ENCODE peak calls at places on chromosomes 1 and 21, in five cellular contexts. One of them, this sample, is unnamed.

GRCh38 chr1:203422656-203423055 is 53.0 kb upstream of the PRELP start:
- DNase-seq in activated CD8-positive, alpha-beta memory T cell treated with anti-CD3 and anti-CD28 coated beads, Interleukin-2, amount 50 U/mL, for 48 hours: no peak
- DNase-seq in nucleus accumbens: no peak
- DNase-seq in NCI-H1105: no peak
- DNase-seq in kidney tubule cell: no peak
- DNase-seq in this sample: no peak

GRCh38 chr1:27868932-27869718 is 3.2 kb upstream of the THEMIS2 start:
- DNase-seq in activated CD8-positive, alpha-beta memory T cell treated with anti-CD3 and anti-CD28 coated beads, Interleukin-2, amount 50 U/mL, for 48 hours: peak; percentile 78
- DNase-seq in nucleus accumbens: no peak
- DNase-seq in NCI-H1105: no peak
- DNase-seq in kidney tubule cell: no peak
- DNase-seq in this sample: no peak

GRCh38 chr1:89608627-89609338 is 24.1 kb upstream of the LRRC8C start:
- DNase-seq in activated CD8-positive, alpha-beta memory T cell treated with anti-CD3 and anti-CD28 coated beads, Interleukin-2, amount 50 U/mL, for 48 hours: peak; percentile 87
- DNase-seq in nucleus accumbens: no peak
- DNase-seq in NCI-H1105: no peak
- DNase-seq in kidney tubule cell: no peak
- DNase-seq in this sample: no peak

GRCh38 chr1:228377664-228378452 is 28.8 kb downstream of the TRIM11 start:
- DNase-seq in activated CD8-positive, alpha-beta memory T cell treated with anti-CD3 and anti-CD28 coated beads, Interleukin-2, amount 50 U/mL, for 48 hours: no peak
- DNase-seq in nucleus accumbens: no peak
- DNase-seq in NCI-H1105: no peak
- DNase-seq in kidney tubule cell: peak; percentile 23
- DNase-seq in this sample: no peak

GRCh38 chr1:18764362-18764761 is 95.1 kb downstream of the TAS1R2 start:
- DNase-seq in activated CD8-positive, alpha-beta memory T cell treated with anti-CD3 and anti-CD28 coated beads, Interleukin-2, amount 50 U/mL, for 48 hours: no peak
- DNase-seq in nucleus accumbens: no peak
- DNase-seq in NCI-H1105: no peak
- DNase-seq in kidney tubule cell: no peak
- DNase-seq in this sample: no peak

GRCh38 chr1:154524881-154525280 is 22.7 kb upstream of the SHE start:
- DNase-seq in activated CD8-positive, alpha-beta memory T cell treated with anti-CD3 and anti-CD28 coated beads, Interleukin-2, amount 50 U/mL, for 48 hours: no peak
- DNase-seq in nucleus accumbens: no peak
- DNase-seq in NCI-H1105: no peak
- DNase-seq in kidney tubule cell: no peak
- DNase-seq in this sample: no peak

GRCh38 chr1:72586023-72586685 is 303.8 kb upstream of the NEGR1 start:
- DNase-seq in activated CD8-positive, alpha-beta memory T cell treated with anti-CD3 and anti-CD28 coated beads, Interleukin-2, amount 50 U/mL, for 48 hours: no peak
- DNase-seq in nucleus accumbens: no peak
- DNase-seq in NCI-H1105: no peak
- DNase-seq in kidney tubule cell: no peak
- DNase-seq in this sample: no peak

GRCh38 chr1:9080704-9081291 is 11.4 kb upstream of the SLC2A5 start:
- DNase-seq in activated CD8-positive, alpha-beta memory T cell treated with anti-CD3 and anti-CD28 coated beads, Interleukin-2, amount 50 U/mL, for 48 hours: no peak
- DNase-seq in nucleus accumbens: no peak
- DNase-seq in NCI-H1105: no peak
- DNase-seq in kidney tubule cell: peak; percentile 37
- DNase-seq in this sample: no peak

GRCh38 chr1:246624091-246624490 is 57.8 kb downstream of the CNST start:
- DNase-seq in activated CD8-positive, alpha-beta memory T cell treated with anti-CD3 and anti-CD28 coated beads, Interleukin-2, amount 50 U/mL, for 48 hours: no peak
- DNase-seq in nucleus accumbens: no peak
- DNase-seq in NCI-H1105: no peak
- DNase-seq in kidney tubule cell: no peak
- DNase-seq in this sample: no peak

GRCh38 chr1:243280571-243281129 is 24.8 kb downstream of the SDCCAG8 start:
- DNase-seq in activated CD8-positive, alpha-beta memory T cell treated with anti-CD3 and anti-CD28 coated beads, Interleukin-2, amount 50 U/mL, for 48 hours: no peak
- DNase-seq in nucleus accumbens: no peak
- DNase-seq in NCI-H1105: no peak
- DNase-seq in kidney tubule cell: peak; percentile 10
- DNase-seq in this sample: no peak

GRCh38 chr1:87683557-87683956 is 354.9 kb downstream of the LMO4 start:
- DNase-seq in activated CD8-positive, alpha-beta memory T cell treated with anti-CD3 and anti-CD28 coated beads, Interleukin-2, amount 50 U/mL, for 48 hours: no peak
- DNase-seq in nucleus accumbens: no peak
- DNase-seq in NCI-H1105: peak; percentile 58
- DNase-seq in kidney tubule cell: peak; percentile 6
- DNase-seq in this sample: no peak

GRCh38 chr1:51422367-51423097 is 92.2 kb upstream of the TTC39A start:
- DNase-seq in activated CD8-positive, alpha-beta memory T cell treated with anti-CD3 and anti-CD28 coated beads, Interleukin-2, amount 50 U/mL, for 48 hours: no peak
- DNase-seq in nucleus accumbens: no peak
- DNase-seq in NCI-H1105: no peak
- DNase-seq in kidney tubule cell: no peak
- DNase-seq in this sample: no peak

GRCh38 chr1:201072149-201072548 is 40.1 kb downstream of the CACNA1S start:
- DNase-seq in activated CD8-positive, alpha-beta memory T cell treated with anti-CD3 and anti-CD28 coated beads, Interleukin-2, amount 50 U/mL, for 48 hours: no peak
- DNase-seq in nucleus accumbens: no peak
- DNase-seq in NCI-H1105: no peak
- DNase-seq in kidney tubule cell: no peak
- DNase-seq in this sample: no peak

GRCh38 chr1:227910506-227910905 is 37.2 kb downstream of the WNT9A start:
- DNase-seq in activated CD8-positive, alpha-beta memory T cell treated with anti-CD3 and anti-CD28 coated beads, Interleukin-2, amount 50 U/mL, for 48 hours: no peak
- DNase-seq in nucleus accumbens: no peak
- DNase-seq in NCI-H1105: no peak
- DNase-seq in kidney tubule cell: no peak
- DNase-seq in this sample: no peak

GRCh38 chr1:222105393-222105737 is 363.5 kb upstream of the DUSP10 start:
- DNase-seq in activated CD8-positive, alpha-beta memory T cell treated with anti-CD3 and anti-CD28 coated beads, Interleukin-2, amount 50 U/mL, for 48 hours: no peak
- DNase-seq in nucleus accumbens: no peak
- DNase-seq in NCI-H1105: no peak
- DNase-seq in kidney tubule cell: peak; percentile 72
- DNase-seq in this sample: no peak

GRCh38 chr1:70495370-70495769 is 84.3 kb downstream of the CTH start:
- DNase-seq in activated CD8-positive, alpha-beta memory T cell treated with anti-CD3 and anti-CD28 coated beads, Interleukin-2, amount 50 U/mL, for 48 hours: no peak
- DNase-seq in nucleus accumbens: no peak
- DNase-seq in NCI-H1105: no peak
- DNase-seq in kidney tubule cell: no peak
- DNase-seq in this sample: no peak

GRCh38 chr1:48936436-48936835 is 159.7 kb upstream of the BEND5 start:
- DNase-seq in activated CD8-positive, alpha-beta memory T cell treated with anti-CD3 and anti-CD28 coated beads, Interleukin-2, amount 50 U/mL, for 48 hours: no peak
- DNase-seq in nucleus accumbens: no peak
- DNase-seq in NCI-H1105: no peak
- DNase-seq in kidney tubule cell: no peak
- DNase-seq in this sample: no peak

GRCh38 chr1:207076181-207076949 is 12.3 kb upstream of the C4BPB start:
- DNase-seq in activated CD8-positive, alpha-beta memory T cell treated with anti-CD3 and anti-CD28 coated beads, Interleukin-2, amount 50 U/mL, for 48 hours: no peak
- DNase-seq in nucleus accumbens: no peak
- DNase-seq in NCI-H1105: no peak
- DNase-seq in kidney tubule cell: no peak
- DNase-seq in this sample: no peak

GRCh38 chr1:42801832-42802483 is 15.0 kb upstream of the ERMAP start:
- DNase-seq in activated CD8-positive, alpha-beta memory T cell treated with anti-CD3 and anti-CD28 coated beads, Interleukin-2, amount 50 U/mL, for 48 hours: no peak
- DNase-seq in nucleus accumbens: no peak
- DNase-seq in NCI-H1105: no peak
- DNase-seq in kidney tubule cell: no peak
- DNase-seq in this sample: no peak

GRCh38 chr21:44703731-44704635 is 7.0 kb downstream of the KRTAP10-12 start:
- DNase-seq in activated CD8-positive, alpha-beta memory T cell treated with anti-CD3 and anti-CD28 coated beads, Interleukin-2, amount 50 U/mL, for 48 hours: peak; percentile 42
- DNase-seq in nucleus accumbens: no peak
- DNase-seq in NCI-H1105: no peak
- DNase-seq in kidney tubule cell: no peak
- DNase-seq in this sample: peak; percentile 65

GRCh38 chr1:170581041-170581440 is 49.1 kb downstream of the GORAB start:
- DNase-seq in activated CD8-positive, alpha-beta memory T cell treated with anti-CD3 and anti-CD28 coated beads, Interleukin-2, amount 50 U/mL, for 48 hours: no peak
- DNase-seq in nucleus accumbens: no peak
- DNase-seq in NCI-H1105: no peak
- DNase-seq in kidney tubule cell: no peak
- DNase-seq in this sample: no peak

GRCh38 chr1:36134805-36135339 is 9.8 kb upstream of the COL8A2 start:
- DNase-seq in activated CD8-positive, alpha-beta memory T cell treated with anti-CD3 and anti-CD28 coated beads, Interleukin-2, amount 50 U/mL, for 48 hours: peak; percentile 73
- DNase-seq in nucleus accumbens: no peak
- DNase-seq in NCI-H1105: peak; percentile 17
- DNase-seq in kidney tubule cell: peak; percentile 47
- DNase-seq in this sample: no peak

GRCh38 chr1:209655832-209656231 is 3.6 kb upstream of the LAMB3 start:
- DNase-seq in activated CD8-positive, alpha-beta memory T cell treated with anti-CD3 and anti-CD28 coated beads, Interleukin-2, amount 50 U/mL, for 48 hours: no peak
- DNase-seq in nucleus accumbens: no peak
- DNase-seq in NCI-H1105: no peak
- DNase-seq in kidney tubule cell: peak; percentile 97
- DNase-seq in this sample: no peak

GRCh38 chr1:226624526-226624925 is 76.0 kb downstream of the STUM start:
- DNase-seq in activated CD8-positive, alpha-beta memory T cell treated with anti-CD3 and anti-CD28 coated beads, Interleukin-2, amount 50 U/mL, for 48 hours: no peak
- DNase-seq in nucleus accumbens: no peak
- DNase-seq in NCI-H1105: no peak
- DNase-seq in kidney tubule cell: no peak
- DNase-seq in this sample: peak; percentile 69

GRCh38 chr21:19640964-19641363 is 1237.4 kb upstream of the TMPRSS15 start:
- DNase-seq in activated CD8-positive, alpha-beta memory T cell treated with anti-CD3 and anti-CD28 coated beads, Interleukin-2, amount 50 U/mL, for 48 hours: no peak
- DNase-seq in nucleus accumbens: no peak
- DNase-seq in NCI-H1105: peak; percentile 66
- DNase-seq in kidney tubule cell: no peak
- DNase-seq in this sample: no peak

GRCh38 chr1:60037061-60037460 is 36.5 kb downstream of the C1orf87 start:
- DNase-seq in activated CD8-positive, alpha-beta memory T cell treated with anti-CD3 and anti-CD28 coated beads, Interleukin-2, amount 50 U/mL, for 48 hours: no peak
- DNase-seq in nucleus accumbens: no peak
- DNase-seq in NCI-H1105: no peak
- DNase-seq in kidney tubule cell: no peak
- DNase-seq in this sample: no peak

GRCh38 chr1:195745170-195746009 is 862.9 kb downstream of the KCNT2 start:
- DNase-seq in activated CD8-positive, alpha-beta memory T cell treated with anti-CD3 and anti-CD28 coated beads, Interleukin-2, amount 50 U/mL, for 48 hours: no peak
- DNase-seq in nucleus accumbens: no peak
- DNase-seq in NCI-H1105: peak; percentile 80
- DNase-seq in kidney tubule cell: no peak
- DNase-seq in this sample: no peak

GRCh38 chr1:20164694-20165202 is 21.1 kb upstream of the UBXN10 start:
- DNase-seq in activated CD8-positive, alpha-beta memory T cell treated with anti-CD3 and anti-CD28 coated beads, Interleukin-2, amount 50 U/mL, for 48 hours: no peak
- DNase-seq in nucleus accumbens: no peak
- DNase-seq in NCI-H1105: no peak
- DNase-seq in kidney tubule cell: no peak
- DNase-seq in this sample: no peak

This sample was measured in coronary artery.